ENCODE peak calls at places on chromosomes 11 and 22, in eight cellular contexts. L is psoas muscle; F is left lung; N is stomach; A is thyroid gland; P is CD4-positive, CD25-positive, alpha-beta regulatory T cell; S is mammary epithelial cell; H is cardiac muscle cell. D is an unnamed sample. For H3K36me3, the result is how much of the 10 kb centered on the place peaks cover.

GRCh38 chr11:58567889-58568512 is 7.7 kb downstream of the LPXN start:
- DNase-seq in S (peak), H (peak), F (no peak), A (peak), P (peak), N (peak), L (peak), D (peak)

GRCh38 chr22:31556627-31557203 is 60.4 kb downstream of the SFI1 start:
- DNase-seq in P (peak), F (no peak), H (peak), A (no peak), N (no peak), S (peak), L (no peak), D (no peak)

GRCh38 chr22:50153056-50153755 is 17.3 kb upstream of the PANX2 start:
- DNase-seq in S (no peak), H (no peak), L (no peak), P (no peak), A (no peak), N (no peak), F (no peak), D (peak)

GRCh38 chr11:282171-282570 is 4.0 kb downstream of the NLRP6 start:
- DNase-seq in P (no peak), L (no peak), H (no peak), F (peak), N (no peak), S (no peak), A (no peak), D (no peak)

GRCh38 chr11:86632499-86633269 is 39.7 kb downstream of the ME3 start:
- DNase-seq in H (peak), F (peak), N (no peak), S (peak), L (peak), P (no peak), A (no peak), D (peak)

GRCh38 chr11:62680825-62681240 is 2.0 kb upstream of the UBXN1 start:
- DNase-seq in N (peak), L (peak), A (no peak), F (no peak), P (peak), H (peak), S (peak), D (peak)

GRCh38 chr11:44927174-44927661 is 23.5 kb downstream of the TP53I11 start:
- DNase-seq in F (peak), S (peak), L (peak), P (peak), N (peak), A (peak), H (peak), D (peak)

GRCh38 chr11:68090706-68091105 is 30.5 kb downstream of the CHKA start:
- DNase-seq in F (no peak), L (no peak), H (no peak), S (no peak), A (peak), P (no peak), N (no peak), D (peak)

GRCh38 chr11:73869234-73869949 is 7.3 kb downstream of the COA4 start:
- DNase-seq in H (no peak), A (peak), F (no peak), L (no peak), S (no peak), P (no peak), N (no peak), D (no peak)

GRCh38 chr22:33757041-33757440 is 163.2 kb downstream of the LARGE1 start:
- DNase-seq in H (no peak), N (no peak), F (no peak), L (no peak), S (no peak), P (no peak), A (no peak), D (no peak)

GRCh38 chr11:120912504-120912903 is 111.4 kb upstream of the TBCEL start:
- DNase-seq in F (no peak), H (peak), A (no peak), S (peak), P (no peak), L (no peak), N (no peak), D (no peak)

GRCh38 chr11:37946155-37946766 is 1348.2 kb upstream of the RAG2 start:
- DNase-seq in L (no peak), S (peak), A (peak), F (no peak), H (peak), N (peak), P (no peak), D (no peak)

GRCh38 chr22:38755911-38756532 is at the start of gene SUN2:
- DNase-seq in F (peak), N (peak), H (peak), P (peak), L (peak), A (peak), S (peak), D (peak)

GRCh38 chr11:119545978-119546915 is 123.3 kb upstream of the THY1 start:
- DNase-seq in P (no peak), A (no peak), H (no peak), N (no peak), S (no peak), F (no peak), L (no peak), D (no peak)

GRCh38 chr11:83571301-83571700 is 285.1 kb upstream of the CCDC90B start:
- DNase-seq in F (no peak), H (peak), L (no peak), N (no peak), S (no peak), A (no peak), P (no peak), D (no peak)

GRCh38 chr22:40237241-40237640 is 59.5 kb downstream of the TNRC6B start:
- DNase-seq in H (no peak), A (no peak), F (no peak), S (no peak), N (no peak), P (no peak), L (no peak), D (no peak)

GRCh38 chr11:128662960-128663359 is 30.9 kb upstream of the FLI1 start:
- DNase-seq in L (no peak), A (no peak), S (no peak), F (no peak), H (no peak), P (no peak), N (no peak), D (no peak)

GRCh38 chr11:30855383-30856006 is 269.3 kb upstream of the MPPED2 start:
- DNase-seq in L (no peak), A (no peak), N (no peak), S (no peak), P (no peak), H (peak), F (no peak), D (no peak)

GRCh38 chr11:63445720-63446119 is 45.2 kb downstream of the PLAAT5 start:
- DNase-seq in F (no peak), A (no peak), H (peak), S (peak), N (no peak), P (no peak), L (no peak), D (peak)

GRCh38 chr11:119148855-119149370 is at the start of gene ABCG4:
- DNase-seq in L (peak), A (peak), P (no peak), N (peak), S (no peak), F (peak), H (no peak), D (no peak)

GRCh38 chr11:58771458-58771855 is 39.7 kb upstream of the GLYAT start:
- DNase-seq in P (no peak), N (no peak), S (peak), F (no peak), H (no peak), L (no peak), A (no peak), D (no peak)

GRCh38 chr11:17021550-17021949 is 7.3 kb upstream of the PLEKHA7 start:
- DNase-seq in N (no peak), H (no peak), P (no peak), F (no peak), L (no peak), S (no peak), A (no peak), D (no peak)

GRCh38 chr11:78838417-78838816 is 263.8 kb upstream of the NARS2 start:
- DNase-seq in L (no peak), A (no peak), P (no peak), N (no peak), F (no peak), S (no peak), H (no peak), D (no peak)

GRCh38 chr11:116421529-116422185 is 351.1 kb downstream of the BUD13 start:
- DNase-seq in A (no peak), L (no peak), S (no peak), N (no peak), F (no peak), P (no peak), H (no peak), D (no peak)

GRCh38 chr11:13384837-13385417 is 78.1 kb downstream of the BTBD10 start:
- DNase-seq in L (no peak), N (no peak), P (peak), S (peak), H (peak), F (no peak), A (peak), D (no peak)

GRCh38 chr11:31874631-31875191 is 63.6 kb upstream of the PAX6 start:
- DNase-seq in N (no peak), A (no peak), L (no peak), P (no peak), S (peak), H (no peak), F (no peak), D (no peak)

GRCh38 chr11:61004037-61004641 is 32.7 kb downstream of the CD6 start:
- DNase-seq in A (peak), P (peak), L (no peak), F (no peak), N (no peak), H (peak), S (no peak), D (no peak)

GRCh38 chr22:22893891-22894739 is 6.5 kb downstream of the IGLL5 start:
- DNase-seq in H (no peak), L (no peak), F (no peak), S (no peak), P (no peak), A (no peak), N (no peak), D (no peak)

GRCh38 chr11:27462543-27462942 is 10.0 kb downstream of the LGR4 start:
- DNase-seq in F (no peak), A (no peak), P (no peak), H (peak), L (no peak), S (no peak), N (no peak), D (no peak)

GRCh38 chr22:48867891-48868290 is 959.8 kb downstream of the BRD1 start:
- DNase-seq in L (no peak), F (no peak), N (no peak), H (no peak), A (no peak), P (no peak), S (no peak), D (no peak)

GRCh38 chr22:19510919-19511341 is 13.3 kb downstream of the CLDN5 start:
- DNase-seq in F (no peak), N (no peak), P (no peak), A (no peak), H (no peak), S (peak), L (no peak), D (no peak)

GRCh38 chr11:96114178-96115070 is 190.5 kb upstream of the MTMR2 start:
- DNase-seq in P (no peak), S (peak), A (no peak), F (no peak), H (no peak), N (no peak), L (no peak), D (no peak)
- H3K27ac ChIP-seq in P (no peak), S (no peak), A (no peak), F (peak), H (no peak), N (peak), L (no peak), D (no peak)

GRCh38 chr11:2392241-2392959 is 8.2 kb upstream of the TSSC4 start:
- DNase-seq in P (no peak), H (no peak), F (no peak), A (no peak), S (no peak), N (no peak), L (no peak), D (no peak)
- H3K36me3 ChIP-seq in P (under half), H (under half), F (under half), A (under half), S (under half), N (half or more), L (half or more), D (half or more)

DNA sequence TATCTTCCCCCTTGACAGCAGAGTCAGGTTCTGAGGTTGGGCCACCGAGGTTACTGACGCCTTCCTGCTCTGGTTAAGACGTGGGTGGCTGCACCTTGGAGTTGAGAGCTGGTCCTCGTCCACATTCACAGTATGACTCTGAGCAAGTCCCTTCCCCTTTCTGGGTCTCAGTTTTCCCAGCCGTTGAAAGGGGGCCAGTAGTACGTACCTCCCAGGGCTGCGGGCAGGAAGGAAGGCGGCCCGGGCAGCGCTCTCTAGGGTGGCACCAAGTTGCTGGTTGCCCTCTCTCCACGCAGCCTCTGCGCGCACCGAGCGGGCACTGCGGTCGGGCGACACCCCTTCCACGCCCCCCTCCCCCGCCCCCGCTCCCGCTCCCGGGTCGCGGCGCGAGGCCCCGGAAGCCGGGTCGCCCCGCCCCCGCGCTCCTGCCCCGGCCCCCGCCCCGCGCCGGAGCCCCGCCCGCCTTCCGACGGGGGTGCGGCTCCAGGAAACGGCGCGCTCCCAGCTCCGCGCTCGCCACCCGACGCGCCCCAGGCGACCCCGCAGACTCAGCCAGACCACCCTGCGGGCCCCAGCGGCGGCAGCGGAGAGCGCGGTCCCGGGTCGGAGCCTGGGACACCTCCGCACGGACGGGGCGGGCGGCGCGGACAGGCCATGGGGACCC is at the start of gene EHBP1L1:
- DNase-seq in S (peak), H (peak), N (peak), L (peak), F (peak), A (peak), P (peak), D (peak)
- H3K4me3 ChIP-seq in S (peak), H (peak), N (peak), L (peak), F (peak), A (peak), P (peak), D (peak)

DNA sequence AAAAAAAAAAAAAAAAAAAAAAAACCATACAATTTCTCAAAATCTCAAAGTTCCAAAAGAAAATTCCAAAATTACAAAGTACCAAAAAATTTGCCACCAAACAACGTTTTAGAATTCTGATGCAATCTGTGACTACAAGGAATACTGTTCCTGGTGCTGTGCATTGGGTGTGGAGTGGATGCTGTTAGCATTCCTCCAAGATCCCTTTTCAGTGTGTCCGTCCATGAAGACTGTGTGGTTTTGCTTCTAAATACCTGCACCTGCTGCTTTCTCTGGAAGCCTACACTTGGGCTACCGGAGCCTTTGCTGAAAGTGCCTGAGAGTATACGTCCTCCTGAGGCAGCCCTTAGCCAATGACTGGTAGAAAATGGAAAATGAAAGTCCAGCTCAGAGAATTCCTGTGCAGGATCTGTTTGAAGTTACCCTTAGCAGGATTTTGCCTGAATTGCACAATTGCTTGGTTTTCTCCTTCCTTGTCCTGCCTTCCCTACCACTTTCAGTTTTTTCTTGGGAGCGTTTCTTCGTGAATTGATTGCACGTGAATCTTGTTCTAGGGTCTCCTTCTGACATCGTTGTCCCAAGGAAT is 140.8 kb downstream of the TRPC6 start:
- DNase-seq in F (no peak), S (no peak), N (no peak), L (no peak), H (no peak), P (no peak), A (no peak), D (no peak)
- H3K27ac ChIP-seq in F (peak), S (no peak), N (peak), L (no peak), H (no peak), P (no peak), A (no peak), D (no peak)

DNA sequence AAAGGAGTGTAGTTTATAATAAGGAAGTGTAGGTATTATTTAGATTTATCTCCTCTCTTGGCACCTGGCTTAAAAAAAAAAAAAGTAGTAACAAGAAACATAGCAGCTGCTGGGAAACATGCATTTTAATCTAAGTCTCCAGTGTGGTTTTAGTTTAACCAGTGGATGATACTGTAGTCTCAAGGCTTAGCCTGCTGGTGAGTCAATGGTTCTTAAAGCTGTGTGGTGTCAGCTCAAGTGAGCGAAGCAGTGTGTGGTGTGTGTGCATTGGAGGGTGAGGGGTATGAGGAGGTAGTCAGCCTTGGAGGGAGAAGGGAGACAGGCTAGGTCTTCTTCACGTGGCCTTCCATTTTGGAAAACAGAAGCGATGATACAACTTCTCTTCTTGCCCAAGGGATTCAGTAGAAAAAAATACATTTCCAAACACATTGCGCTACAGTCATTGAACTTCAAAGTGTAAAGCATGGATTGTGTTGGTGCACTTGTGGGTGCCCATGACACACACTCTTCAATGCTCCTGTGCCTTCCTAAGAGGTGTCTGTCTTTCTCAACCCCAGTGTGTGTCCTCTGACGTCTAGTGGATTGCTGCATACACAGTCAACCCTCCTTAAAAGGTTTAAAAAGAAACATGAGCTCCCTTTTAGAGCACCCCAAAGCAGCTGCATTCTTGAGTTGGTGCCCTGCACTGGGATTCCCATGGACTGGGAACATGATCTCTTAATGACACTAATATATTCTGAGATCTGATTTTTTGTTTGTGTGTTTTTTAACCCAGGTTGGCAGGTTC is 40.1 kb downstream of the ZBTB16 start:
- DNase-seq in A (peak), H (peak), L (no peak), N (no peak), F (no peak), P (no peak), S (no peak), D (no peak)
- H3K36me3 ChIP-seq in A (under half), H (under half), L (under half), N (under half), F (under half), P (under half), S (under half), D (under half)

D was measured in SJSA1.